ENCODE peak calls at places on chromosomes 11 and 22, in seven cellular contexts. One of them, this sample, is unnamed.

GRCh38 chr22:22720201-22720723 is 75.8 kb downstream of the GGTLC2 start:
- DNase-seq in tibial artery: no peak
- DNase-seq in colonic mucosa: peak
- DNase-seq in stomach: no peak
- DNase-seq in cardiac fibroblast: peak
- DNase-seq in kidney epithelial cell: no peak
- DNase-seq in transverse colon: peak
- DNase-seq in this sample: peak

GRCh38 chr11:85052636-85053035 is 574.5 kb downstream of the DLG2 start:
- DNase-seq in kidney epithelial cell: no peak
- DNase-seq in colonic mucosa: no peak
- DNase-seq in cardiac fibroblast: no peak
- DNase-seq in tibial artery: no peak
- DNase-seq in stomach: no peak
- DNase-seq in transverse colon: no peak
- DNase-seq in this sample: no peak

GRCh38 chr11:35688023-35688422 is 25.4 kb downstream of the TRIM44 start:
- DNase-seq in tibial artery: no peak
- DNase-seq in kidney epithelial cell: peak
- DNase-seq in colonic mucosa: no peak
- DNase-seq in transverse colon: no peak
- DNase-seq in stomach: no peak
- DNase-seq in cardiac fibroblast: peak
- DNase-seq in this sample: no peak

GRCh38 chr11:8826901-8827560 is 84.0 kb upstream of the AKIP1 start:
- DNase-seq in colonic mucosa: no peak
- DNase-seq in transverse colon: no peak
- DNase-seq in tibial artery: no peak
- DNase-seq in kidney epithelial cell: no peak
- DNase-seq in stomach: no peak
- DNase-seq in cardiac fibroblast: no peak
- DNase-seq in this sample: no peak

GRCh38 chr11:8229299-8230177 is 34.1 kb downstream of the LMO1 start:
- DNase-seq in stomach: peak
- DNase-seq in kidney epithelial cell: no peak
- DNase-seq in colonic mucosa: no peak
- DNase-seq in tibial artery: no peak
- DNase-seq in cardiac fibroblast: peak
- DNase-seq in transverse colon: peak
- DNase-seq in this sample: peak

GRCh38 chr22:37442537-37442936 is 15.3 kb upstream of the ELFN2 start:
- DNase-seq in cardiac fibroblast: peak
- DNase-seq in transverse colon: no peak
- DNase-seq in kidney epithelial cell: no peak
- DNase-seq in tibial artery: no peak
- DNase-seq in colonic mucosa: no peak
- DNase-seq in stomach: no peak
- DNase-seq in this sample: no peak

GRCh38 chr22:29726104-29726503 is 6.3 kb downstream of the CABP7 start:
- DNase-seq in stomach: no peak
- DNase-seq in cardiac fibroblast: no peak
- DNase-seq in colonic mucosa: no peak
- DNase-seq in kidney epithelial cell: no peak
- DNase-seq in tibial artery: no peak
- DNase-seq in transverse colon: no peak
- DNase-seq in this sample: no peak

GRCh38 chr11:109704432-109704831 is 282.4 kb downstream of the C11orf87 start:
- DNase-seq in stomach: no peak
- DNase-seq in cardiac fibroblast: no peak
- DNase-seq in transverse colon: no peak
- DNase-seq in colonic mucosa: no peak
- DNase-seq in tibial artery: no peak
- DNase-seq in kidney epithelial cell: no peak
- DNase-seq in this sample: no peak

GRCh38 chr11:13016415-13016814 is 7.3 kb downstream of the RASSF10 start:
- DNase-seq in colonic mucosa: peak
- DNase-seq in cardiac fibroblast: no peak
- DNase-seq in tibial artery: no peak
- DNase-seq in transverse colon: peak
- DNase-seq in kidney epithelial cell: no peak
- DNase-seq in stomach: no peak
- DNase-seq in this sample: no peak

GRCh38 chr11:33016654-33017053 is 976 bp downstream of the DEPDC7 start:
- DNase-seq in tibial artery: no peak
- DNase-seq in cardiac fibroblast: no peak
- DNase-seq in stomach: no peak
- DNase-seq in colonic mucosa: no peak
- DNase-seq in transverse colon: no peak
- DNase-seq in kidney epithelial cell: no peak
- DNase-seq in this sample: no peak

GRCh38 chr11:65780770-65781151 is at the start of gene AP5B1:
- DNase-seq in transverse colon: peak
- DNase-seq in colonic mucosa: peak
- DNase-seq in cardiac fibroblast: peak
- DNase-seq in kidney epithelial cell: no peak
- DNase-seq in stomach: peak
- DNase-seq in tibial artery: peak
- DNase-seq in this sample: no peak

GRCh38 chr11:119758291-119758690 is 29.3 kb upstream of the NECTIN1 start:
- DNase-seq in cardiac fibroblast: peak
- DNase-seq in colonic mucosa: no peak
- DNase-seq in transverse colon: no peak
- DNase-seq in tibial artery: no peak
- DNase-seq in kidney epithelial cell: no peak
- DNase-seq in stomach: no peak
- DNase-seq in this sample: no peak

GRCh38 chr11:125123947-125124633 is 12.7 kb upstream of the TMEM218 start:
- DNase-seq in tibial artery: peak
- DNase-seq in kidney epithelial cell: no peak
- DNase-seq in stomach: peak
- DNase-seq in colonic mucosa: peak
- DNase-seq in transverse colon: peak
- DNase-seq in cardiac fibroblast: peak
- DNase-seq in this sample: peak

GRCh38 chr11:44309483-44310197 is at the start of gene ALX4:
- DNase-seq in cardiac fibroblast: peak
- DNase-seq in tibial artery: no peak
- DNase-seq in kidney epithelial cell: no peak
- DNase-seq in transverse colon: no peak
- DNase-seq in colonic mucosa: no peak
- DNase-seq in stomach: no peak
- DNase-seq in this sample: no peak

GRCh38 chr11:124897681-124898680 is at the start of gene ROBO4:
- DNase-seq in stomach: no peak
- DNase-seq in cardiac fibroblast: peak
- DNase-seq in tibial artery: peak
- DNase-seq in colonic mucosa: no peak
- DNase-seq in transverse colon: no peak
- DNase-seq in kidney epithelial cell: peak
- DNase-seq in this sample: peak

GRCh38 chr11:130420478-130421198 is 7.8 kb downstream of the ADAMTS8 start:
- DNase-seq in tibial artery: no peak
- DNase-seq in transverse colon: no peak
- DNase-seq in cardiac fibroblast: no peak
- DNase-seq in colonic mucosa: no peak
- DNase-seq in stomach: peak
- DNase-seq in kidney epithelial cell: no peak
- DNase-seq in this sample: no peak

GRCh38 chr22:33083212-33083611 is 25.0 kb upstream of the SYN3 start:
- DNase-seq in stomach: no peak
- DNase-seq in colonic mucosa: no peak
- DNase-seq in transverse colon: no peak
- DNase-seq in cardiac fibroblast: no peak
- DNase-seq in kidney epithelial cell: no peak
- DNase-seq in tibial artery: no peak
- DNase-seq in this sample: no peak

GRCh38 chr11:83881428-83881827 is 595.3 kb upstream of the CCDC90B start:
- DNase-seq in stomach: no peak
- DNase-seq in colonic mucosa: no peak
- DNase-seq in tibial artery: no peak
- DNase-seq in kidney epithelial cell: no peak
- DNase-seq in transverse colon: no peak
- DNase-seq in cardiac fibroblast: no peak
- DNase-seq in this sample: no peak

GRCh38 chr11:65468874-65469333 is 29.9 kb upstream of the MALAT1 start:
- DNase-seq in transverse colon: peak
- DNase-seq in colonic mucosa: peak
- DNase-seq in stomach: peak
- DNase-seq in cardiac fibroblast: peak
- DNase-seq in kidney epithelial cell: no peak
- DNase-seq in tibial artery: peak
- DNase-seq in this sample: no peak

GRCh38 chr11:18066626-18067025 is 20.6 kb upstream of the TPH1 start:
- DNase-seq in colonic mucosa: no peak
- DNase-seq in stomach: no peak
- DNase-seq in tibial artery: no peak
- DNase-seq in cardiac fibroblast: no peak
- DNase-seq in kidney epithelial cell: no peak
- DNase-seq in transverse colon: no peak
- DNase-seq in this sample: no peak

GRCh38 chr22:44890416-44891292 is 119.2 kb downstream of the PHF21B start:
- DNase-seq in kidney epithelial cell: no peak
- DNase-seq in colonic mucosa: no peak
- DNase-seq in stomach: no peak
- DNase-seq in cardiac fibroblast: no peak
- DNase-seq in transverse colon: no peak
- DNase-seq in tibial artery: no peak
- DNase-seq in this sample: no peak

GRCh38 chr22:45890351-45890635 is 86.7 kb downstream of the WNT7B start:
- DNase-seq in colonic mucosa: no peak
- DNase-seq in tibial artery: no peak
- DNase-seq in stomach: no peak
- DNase-seq in transverse colon: no peak
- DNase-seq in kidney epithelial cell: no peak
- DNase-seq in cardiac fibroblast: no peak
- DNase-seq in this sample: no peak

GRCh38 chr11:86818466-86819282 is 18.3 kb downstream of the PRSS23 start:
- DNase-seq in cardiac fibroblast: peak
- DNase-seq in stomach: no peak
- DNase-seq in tibial artery: no peak
- DNase-seq in kidney epithelial cell: no peak
- DNase-seq in colonic mucosa: no peak
- DNase-seq in transverse colon: no peak
- DNase-seq in this sample: no peak

GRCh38 chr11:14308114-14308896 is 50.7 kb downstream of the RRAS2 start:
- DNase-seq in tibial artery: no peak
- DNase-seq in transverse colon: no peak
- DNase-seq in kidney epithelial cell: no peak
- DNase-seq in colonic mucosa: no peak
- DNase-seq in stomach: no peak
- DNase-seq in cardiac fibroblast: peak
- DNase-seq in this sample: peak

GRCh38 chr22:47759909-47760308 is 997.5 kb downstream of the TBC1D22A start:
- DNase-seq in transverse colon: no peak
- DNase-seq in tibial artery: no peak
- DNase-seq in cardiac fibroblast: no peak
- DNase-seq in kidney epithelial cell: no peak
- DNase-seq in stomach: no peak
- DNase-seq in colonic mucosa: no peak
- DNase-seq in this sample: no peak

GRCh38 chr11:45663486-45664375 is 1.7 kb downstream of the CHST1 start:
- DNase-seq in cardiac fibroblast: no peak
- DNase-seq in transverse colon: no peak
- DNase-seq in kidney epithelial cell: no peak
- DNase-seq in tibial artery: no peak
- DNase-seq in stomach: no peak
- DNase-seq in colonic mucosa: no peak
- DNase-seq in this sample: no peak
- H3K4me3 ChIP-seq in cardiac fibroblast: peak
- H3K4me3 ChIP-seq in transverse colon: no peak
- H3K4me3 ChIP-seq in kidney epithelial cell: peak
- H3K4me3 ChIP-seq in tibial artery: peak
- H3K4me3 ChIP-seq in stomach: peak
- H3K4me3 ChIP-seq in colonic mucosa: no peak
- H3K4me3 ChIP-seq in this sample: no peak

GRCh38 chr11:72704783-72705287 is 30.6 kb upstream of the PDE2A start:
- DNase-seq in cardiac fibroblast: no peak
- DNase-seq in kidney epithelial cell: no peak
- DNase-seq in stomach: no peak
- DNase-seq in colonic mucosa: no peak
- DNase-seq in tibial artery: no peak
- DNase-seq in transverse colon: no peak
- DNase-seq in this sample: no peak

GRCh38 chr11:72705442-72706365 is 31.5 kb upstream of the PDE2A start:
- DNase-seq in kidney epithelial cell: no peak
- DNase-seq in transverse colon: no peak
- DNase-seq in stomach: no peak
- DNase-seq in cardiac fibroblast: no peak
- DNase-seq in tibial artery: no peak
- DNase-seq in colonic mucosa: no peak
- DNase-seq in this sample: no peak

GRCh38 chr11:72702842-72703241 is 28.6 kb upstream of the PDE2A start:
- DNase-seq in colonic mucosa: no peak
- DNase-seq in stomach: no peak
- DNase-seq in kidney epithelial cell: no peak
- DNase-seq in cardiac fibroblast: no peak
- DNase-seq in transverse colon: no peak
- DNase-seq in tibial artery: no peak
- DNase-seq in this sample: no peak

GRCh38 chr11:72703281-72704008 is 29.2 kb upstream of the PDE2A start:
- DNase-seq in colonic mucosa: peak
- DNase-seq in tibial artery: peak
- DNase-seq in cardiac fibroblast: peak
- DNase-seq in stomach: no peak
- DNase-seq in transverse colon: no peak
- DNase-seq in kidney epithelial cell: no peak
- DNase-seq in this sample: no peak

GRCh38 chr11:72704028-72704782 is 30.0 kb upstream of the PDE2A start:
- DNase-seq in transverse colon: no peak
- DNase-seq in cardiac fibroblast: no peak
- DNase-seq in stomach: no peak
- DNase-seq in colonic mucosa: no peak
- DNase-seq in kidney epithelial cell: no peak
- DNase-seq in tibial artery: no peak
- DNase-seq in this sample: no peak
- TF ChIP-seq CTCF in transverse colon: no peak
- TF ChIP-seq CTCF in cardiac fibroblast: peak
- TF ChIP-seq CTCF in stomach: no peak
- TF ChIP-seq CTCF in colonic mucosa: no peak
- TF ChIP-seq CTCF in kidney epithelial cell: no peak
- TF ChIP-seq CTCF in tibial artery: no peak
- TF ChIP-seq CTCF in this sample: peak

DNA sequence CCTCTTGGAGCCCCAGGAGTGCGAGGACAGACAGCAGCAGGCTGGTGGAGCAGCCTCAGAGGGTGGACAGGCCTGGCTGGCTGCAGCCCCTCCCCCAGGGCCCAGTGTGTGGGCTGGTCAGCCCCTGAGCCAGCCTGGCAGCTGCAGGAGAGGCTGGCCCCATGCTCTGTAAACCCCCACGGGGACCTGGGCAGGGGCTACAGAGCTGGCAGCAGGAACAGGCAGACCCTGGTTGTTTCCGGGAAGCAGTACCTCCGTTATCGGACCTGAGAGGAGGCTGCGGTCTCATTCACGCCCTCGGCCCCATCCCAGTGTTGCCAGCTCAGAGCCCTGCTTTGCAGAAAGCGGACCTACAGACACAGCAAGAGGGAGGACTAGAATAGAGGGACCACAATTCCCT is 38.5 kb upstream of the COMT start:
- DNase-seq in kidney epithelial cell: no peak
- DNase-seq in transverse colon: no peak
- DNase-seq in cardiac fibroblast: no peak
- DNase-seq in colonic mucosa: no peak
- DNase-seq in tibial artery: no peak
- DNase-seq in stomach: no peak
- DNase-seq in this sample: no peak
- H3K4me3 ChIP-seq in kidney epithelial cell: no peak
- H3K4me3 ChIP-seq in transverse colon: no peak
- H3K4me3 ChIP-seq in cardiac fibroblast: no peak
- H3K4me3 ChIP-seq in colonic mucosa: no peak
- H3K4me3 ChIP-seq in tibial artery: no peak
- H3K4me3 ChIP-seq in stomach: no peak
- H3K4me3 ChIP-seq in this sample: no peak

GRCh38 chr11:76415073-76415472 is 29.7 kb upstream of the EMSY start:
- DNase-seq in transverse colon: no peak
- DNase-seq in stomach: no peak
- DNase-seq in tibial artery: no peak
- DNase-seq in colonic mucosa: no peak
- DNase-seq in cardiac fibroblast: no peak
- DNase-seq in kidney epithelial cell: no peak
- DNase-seq in this sample: no peak
- TF ChIP-seq CTCF in transverse colon: no peak
- TF ChIP-seq CTCF in stomach: no peak
- TF ChIP-seq CTCF in tibial artery: no peak
- TF ChIP-seq CTCF in colonic mucosa: no peak
- TF ChIP-seq CTCF in cardiac fibroblast: no peak
- TF ChIP-seq CTCF in kidney epithelial cell: no peak
- TF ChIP-seq CTCF in this sample: no peak